ENCODE peak calls at places on chromosomes 16 and 17, in five cellular contexts. K is transverse colon, I is uterus, M is tibial artery, N is ovary. F is an unnamed sample.

GRCh38 chr16:17304124-17304813 is 166.5 kb downstream of the XYLT1 start:
- DNase-seq in K (peak; percentile 35), N (no peak), I (no peak), M (no peak), F (no peak)

GRCh38 chr16:16080465-16081065 is 131.1 kb downstream of the ABCC1 start:
- DNase-seq in N (no peak), M (no peak), K (no peak), I (no peak), F (no peak)

GRCh38 chr16:89599451-89599858 is 14.0 kb upstream of the DPEP1 start:
- DNase-seq in N (no peak), K (peak; percentile 61), M (no peak), I (no peak), F (no peak)

GRCh38 chr16:48426244-48427135 is 41.3 kb upstream of the SIAH1 start:
- DNase-seq in M (no peak), N (no peak), K (no peak), I (no peak), F (no peak)

GRCh38 chr17:48537316-48537715 is 6.5 kb upstream of the HOXB1 start:
- DNase-seq in I (no peak), K (no peak), M (no peak), N (no peak), F (no peak)

GRCh38 chr17:42055496-42055895 is 5.1 kb upstream of the C17orf113 start:
- DNase-seq in K (no peak), I (no peak), N (no peak), M (no peak), F (no peak)

GRCh38 chr17:44004761-44005526 is 522 bp downstream of the NAGS start:
- DNase-seq in K (peak; percentile 49), M (no peak), I (no peak), N (peak; percentile 43), F (peak; percentile 57)

GRCh38 chr17:413706-414440 is 61.3 kb upstream of the RPH3AL start:
- DNase-seq in N (no peak), M (no peak), I (no peak), K (no peak), F (no peak)

GRCh38 chr16:87487361-87487924 is 5.4 kb downstream of the ZCCHC14 start:
- DNase-seq in I (no peak), K (peak; percentile 85), N (peak; percentile 55), M (peak; percentile 72), F (peak; percentile 86)

GRCh38 chr17:79811036-79811887 is 14.4 kb upstream of the CBX8 start:
- DNase-seq in N (no peak), I (no peak), M (no peak), K (no peak), F (no peak)

GRCh38 chr16:83199012-83199411 is 572.2 kb downstream of the CDH13 start:
- DNase-seq in I (no peak), N (no peak), K (no peak), M (no peak), F (no peak)

GRCh38 chr17:3812771-3813170 is 11.8 kb upstream of the ITGAE start:
- DNase-seq in N (peak; percentile 71), M (no peak), I (no peak), K (no peak), F (no peak)

GRCh38 chr16:4139968-4140367 is 23.7 kb upstream of the ADCY9 start:
- DNase-seq in N (no peak), K (no peak), M (no peak), I (no peak), F (no peak)

GRCh38 chr16:4494746-4495490 is 18.7 kb downstream of the HMOX2 start:
- DNase-seq in N (no peak), M (no peak), I (no peak), K (no peak), F (no peak)

GRCh38 chr17:18191967-18192366 is 8.3 kb downstream of the ALKBH5 start:
- DNase-seq in M (no peak), I (no peak), K (no peak), N (no peak), F (no peak)

GRCh38 chr16:89026121-89026612 is 49.2 kb upstream of the CBFA2T3 start:
- DNase-seq in K (no peak), N (no peak), I (no peak), M (no peak), F (no peak)

GRCh38 chr16:71708696-71709095 is 15.8 kb downstream of the PHLPP2 start:
- DNase-seq in M (no peak), N (no peak), K (no peak), I (no peak), F (no peak)

GRCh38 chr16:69069504-69069903 is 35.9 kb upstream of the HAS3 start:
- DNase-seq in K (no peak), M (no peak), N (no peak), I (no peak), F (no peak)

GRCh38 chr16:49593423-49594040 is 219.9 kb downstream of the C16orf78 start:
- DNase-seq in K (no peak), M (peak; percentile 43), N (no peak), I (peak; percentile 9), F (no peak)

GRCh38 chr16:86565644-86566511 is 751 bp upstream of the FOXC2 start:
- DNase-seq in N (no peak), M (peak; percentile 67), I (no peak), K (no peak), F (no peak)

GRCh38 chr17:74271902-74272563 is 2.0 kb upstream of the DNAI2 start:
- DNase-seq in K (no peak), M (no peak), N (no peak), I (no peak), F (no peak)

GRCh38 chr16:27781195-27781524 is 231.2 kb downstream of the KATNIP start:
- DNase-seq in M (no peak), N (no peak), I (no peak), K (no peak), F (no peak)

GRCh38 chr16:7405166-7405565 is 72.5 kb downstream of the RBFOX1 start:
- DNase-seq in I (no peak), M (no peak), N (peak; percentile 47), K (no peak), F (no peak)

GRCh38 chr17:81871387-81872120 is 417 bp upstream of the ARHGDIA start:
- DNase-seq in M (peak; percentile 97), I (peak; percentile 93), N (peak; percentile 95), K (peak; percentile 96), F (peak; percentile 97)

GRCh38 chr16:6797223-6797622 is 535.4 kb upstream of the RBFOX1 start:
- DNase-seq in K (no peak), N (no peak), I (no peak), M (no peak), F (no peak)

GRCh38 chr16:14050297-14051027 is 20.7 kb upstream of the MRTFB start:
- DNase-seq in N (no peak), I (no peak), K (no peak), M (no peak), F (no peak)

GRCh38 chr17:40496634-40497420 is 4.6 kb downstream of the TNS4 start:
- DNase-seq in N (no peak), K (no peak), I (no peak), M (no peak), F (no peak)

GRCh38 chr17:75739174-75739573 is 17.9 kb downstream of the ITGB4 start:
- DNase-seq in N (no peak), I (no peak), K (no peak), M (no peak), F (no peak)

GRCh38 chr17:61314368-61315078 is 85.1 kb upstream of the TBX2 start:
- DNase-seq in I (peak; percentile 69), N (peak; percentile 66), M (peak; percentile 92), K (no peak), F (no peak)

GRCh38 chr17:28599311-28600184 is 723 bp upstream of the SPAG5 start:
- DNase-seq in N (peak; percentile 79), I (peak; percentile 73), K (peak; percentile 76), M (peak; percentile 80), F (peak; percentile 80)

GRCh38 chr16:66927012-66927436 is 1.7 kb upstream of the RRAD start:
- DNase-seq in M (no peak), N (no peak), I (no peak), K (no peak), F (no peak)

GRCh38 chr16:85894266-85894665 is 4.7 kb upstream of the IRF8 start:
- DNase-seq in I (no peak), M (no peak), N (no peak), K (peak; percentile 51), F (peak; percentile 67)

GRCh38 chr16:85613609-85614337 is 651 bp downstream of the GSE1 start:
- DNase-seq in N (peak; percentile 68), K (peak; percentile 66), I (peak; percentile 50), M (peak; percentile 85), F (peak; percentile 72)

GRCh38 chr17:4127555-4127954 is 15.3 kb downstream of the ZZEF1 start:
- DNase-seq in M (peak; percentile 37), I (no peak), N (no peak), K (no peak), F (no peak)

GRCh38 chr16:89863741-89864391 is 9.5 kb upstream of the TCF25 start:
- DNase-seq in K (peak; percentile 46), M (no peak), I (no peak), N (no peak), F (no peak)

GRCh38 chr17:27499451-27500265 is 43.4 kb downstream of the KSR1 start:
- DNase-seq in N (no peak), I (no peak), M (no peak), K (no peak), F (no peak)

GRCh38 chr17:27496501-27496943 is 40.3 kb downstream of the KSR1 start:
- DNase-seq in M (no peak), I (no peak), N (no peak), K (no peak), F (peak; percentile 37)

GRCh38 chr17:27496971-27497370 is 40.7 kb downstream of the KSR1 start:
- DNase-seq in I (no peak), K (no peak), M (no peak), N (no peak), F (no peak)

GRCh38 chr17:27497696-27498095 is 41.4 kb downstream of the KSR1 start:
- DNase-seq in M (no peak), N (no peak), K (no peak), I (no peak), F (no peak)

GRCh38 chr17:27498615-27499316 is 42.5 kb downstream of the KSR1 start:
- DNase-seq in I (no peak), M (no peak), N (no peak), K (no peak), F (no peak)
- H3K4me1 ChIP-seq in I (no peaks in the 10 kb centered on the region), M (no peaks in the 10 kb centered on the region), N (peaks cover 6% of the 10 kb centered on the region), K (peaks cover 24% of the 10 kb centered on the region), F (peaks cover 3% of the 10 kb centered on the region)

DNA sequence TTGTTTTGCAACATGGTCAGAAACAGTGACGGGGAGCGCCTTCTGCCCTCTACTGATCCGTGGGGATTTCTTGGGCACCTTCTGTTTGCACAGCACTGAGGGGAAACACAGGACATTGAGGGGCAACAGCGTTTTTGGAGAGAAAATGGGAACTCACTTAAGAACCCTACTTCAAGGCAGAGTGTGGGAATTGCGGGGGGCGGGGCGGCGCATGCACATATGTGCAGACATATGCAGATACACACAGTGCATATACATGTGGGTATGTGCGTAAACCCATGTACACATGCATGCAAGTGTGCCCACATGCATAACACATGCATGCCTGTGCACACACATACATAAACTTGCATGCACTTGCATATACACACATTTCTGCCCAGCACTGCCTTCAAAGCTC is 32.3 kb downstream of the NLRC5 start:
- DNase-seq in I (no peak), N (no peak), K (no peak), M (no peak), F (no peak)
- H3K4me1 ChIP-seq in I (no peaks in the 10 kb centered on the region), N (no peaks in the 10 kb centered on the region), K (no peaks in the 10 kb centered on the region), M (no peaks in the 10 kb centered on the region), F (no peaks in the 10 kb centered on the region)

GRCh38 chr17:46138470-46138869 is 54.8 kb downstream of the KANSL1 start:
- DNase-seq in M (no peak), K (no peak), N (no peak), I (no peak), F (no peak)
- H3K4me1 ChIP-seq in M (no peaks in the 10 kb centered on the region), K (peaks cover 31% of the 10 kb centered on the region), N (peaks cover 11% of the 10 kb centered on the region), I (no peaks in the 10 kb centered on the region), F (peaks cover 2% of the 10 kb centered on the region)

GRCh38 chr16:55495616-55496289 is 13.1 kb upstream of the LPCAT2 start:
- DNase-seq in K (no peak), M (no peak), I (peak; percentile 56), N (no peak), F (no peak)
- H3K4me1 ChIP-seq in K (peaks cover 10% of the 10 kb centered on the region), M (no peaks in the 10 kb centered on the region), I (peaks cover 8% of the 10 kb centered on the region), N (no peaks in the 10 kb centered on the region), F (no peaks in the 10 kb centered on the region)

F was measured in right lobe of liver.